ENCODE peak calls at places on chromosome 5, in five cellular contexts. One of them, this sample, is unnamed.

GRCh38 chr5:159971038-159971437 is 37.9 kb upstream of the TTC1 start:
- DNase-seq in NCI-H2107: no peak
- DNase-seq in GM12891: no peak
- DNase-seq in WERI-Rb-1: no peak
- DNase-seq in nephron progenitor cell: no peak
- DNase-seq in this sample: no peak

GRCh38 chr5:150051657-150052195 is 34.6 kb downstream of the CSF1R start:
- DNase-seq in NCI-H2107: no peak
- DNase-seq in GM12891: no peak
- DNase-seq in WERI-Rb-1: no peak
- DNase-seq in nephron progenitor cell: no peak
- DNase-seq in this sample: no peak

GRCh38 chr5:84249918-84250635 is 134.6 kb downstream of the EDIL3 start:
- DNase-seq in NCI-H2107: no peak
- DNase-seq in GM12891: no peak
- DNase-seq in WERI-Rb-1: peak
- DNase-seq in nephron progenitor cell: no peak
- DNase-seq in this sample: no peak

GRCh38 chr5:53256746-53257145 is 147.2 kb upstream of the MOCS2 start:
- DNase-seq in NCI-H2107: no peak
- DNase-seq in GM12891: no peak
- DNase-seq in WERI-Rb-1: no peak
- DNase-seq in nephron progenitor cell: no peak
- DNase-seq in this sample: no peak

GRCh38 chr5:29796018-29796417 is 1397.5 kb upstream of the CDH6 start:
- DNase-seq in NCI-H2107: no peak
- DNase-seq in GM12891: no peak
- DNase-seq in WERI-Rb-1: no peak
- DNase-seq in nephron progenitor cell: peak
- DNase-seq in this sample: no peak

GRCh38 chr5:123997354-123998215 is 485.6 kb downstream of the CSNK1G3 start:
- DNase-seq in NCI-H2107: no peak
- DNase-seq in GM12891: no peak
- DNase-seq in WERI-Rb-1: no peak
- DNase-seq in nephron progenitor cell: no peak
- DNase-seq in this sample: no peak

GRCh38 chr5:150645070-150645700 is 4.7 kb downstream of the SYNPO start:
- DNase-seq in NCI-H2107: no peak
- DNase-seq in GM12891: no peak
- DNase-seq in WERI-Rb-1: no peak
- DNase-seq in nephron progenitor cell: peak
- DNase-seq in this sample: no peak

GRCh38 chr5:16383544-16384057 is 82.0 kb downstream of the ZNF622 start:
- DNase-seq in NCI-H2107: no peak
- DNase-seq in GM12891: no peak
- DNase-seq in WERI-Rb-1: no peak
- DNase-seq in nephron progenitor cell: no peak
- DNase-seq in this sample: no peak

GRCh38 chr5:83104031-83104430 is 26.7 kb downstream of the XRCC4 start:
- DNase-seq in NCI-H2107: no peak
- DNase-seq in GM12891: no peak
- DNase-seq in WERI-Rb-1: no peak
- DNase-seq in nephron progenitor cell: no peak
- DNase-seq in this sample: no peak

GRCh38 chr5:174724484-174725260 is at the start of gene MSX2:
- DNase-seq in NCI-H2107: no peak
- DNase-seq in GM12891: no peak
- DNase-seq in WERI-Rb-1: no peak
- DNase-seq in nephron progenitor cell: peak
- DNase-seq in this sample: no peak

GRCh38 chr5:52825826-52826225 is 38.1 kb downstream of the ITGA1 start:
- DNase-seq in NCI-H2107: no peak
- DNase-seq in GM12891: no peak
- DNase-seq in WERI-Rb-1: no peak
- DNase-seq in nephron progenitor cell: no peak
- DNase-seq in this sample: no peak

GRCh38 chr5:81590498-81591384 is 160.2 kb downstream of the SSBP2 start:
- DNase-seq in NCI-H2107: peak
- DNase-seq in GM12891: no peak
- DNase-seq in WERI-Rb-1: no peak
- DNase-seq in nephron progenitor cell: no peak
- DNase-seq in this sample: no peak

GRCh38 chr5:1662559-1663043 is 137.0 kb downstream of the MRPL36 start:
- DNase-seq in NCI-H2107: no peak
- DNase-seq in GM12891: no peak
- DNase-seq in WERI-Rb-1: no peak
- DNase-seq in nephron progenitor cell: no peak
- DNase-seq in this sample: no peak

GRCh38 chr5:104661256-104661655 is 1098.7 kb upstream of the NUDT12 start:
- DNase-seq in NCI-H2107: no peak
- DNase-seq in GM12891: no peak
- DNase-seq in WERI-Rb-1: no peak
- DNase-seq in nephron progenitor cell: no peak
- DNase-seq in this sample: no peak

GRCh38 chr5:141674747-141675146 is 7.3 kb downstream of the ARAP3 start:
- DNase-seq in NCI-H2107: no peak
- DNase-seq in GM12891: no peak
- DNase-seq in WERI-Rb-1: no peak
- DNase-seq in nephron progenitor cell: no peak
- DNase-seq in this sample: no peak

GRCh38 chr5:109410389-109411174 is 808 bp upstream of the PJA2 start:
- DNase-seq in NCI-H2107: no peak
- DNase-seq in GM12891: no peak
- DNase-seq in WERI-Rb-1: peak
- DNase-seq in nephron progenitor cell: peak
- DNase-seq in this sample: no peak

GRCh38 chr5:139911425-139912120 is 116.0 kb downstream of the PSD2 start:
- DNase-seq in NCI-H2107: no peak
- DNase-seq in GM12891: no peak
- DNase-seq in WERI-Rb-1: no peak
- DNase-seq in nephron progenitor cell: no peak
- DNase-seq in this sample: no peak

GRCh38 chr5:14110680-14111079 is 32.5 kb upstream of the TRIO start:
- DNase-seq in NCI-H2107: no peak
- DNase-seq in GM12891: no peak
- DNase-seq in WERI-Rb-1: no peak
- DNase-seq in nephron progenitor cell: no peak
- DNase-seq in this sample: no peak

GRCh38 chr5:172910828-172911627 is 48.2 kb upstream of the RPL26L1 start:
- DNase-seq in NCI-H2107: no peak
- DNase-seq in GM12891: no peak
- DNase-seq in WERI-Rb-1: peak
- DNase-seq in nephron progenitor cell: no peak
- DNase-seq in this sample: peak

GRCh38 chr5:177128551-177128976 is 5.0 kb upstream of the NSD1 start:
- DNase-seq in NCI-H2107: no peak
- DNase-seq in GM12891: no peak
- DNase-seq in WERI-Rb-1: no peak
- DNase-seq in nephron progenitor cell: no peak
- DNase-seq in this sample: no peak

GRCh38 chr5:133228316-133228715 is 176.5 kb downstream of the HSPA4 start:
- DNase-seq in NCI-H2107: no peak
- DNase-seq in GM12891: no peak
- DNase-seq in WERI-Rb-1: no peak
- DNase-seq in nephron progenitor cell: no peak
- DNase-seq in this sample: no peak

GRCh38 chr5:171226096-171226495 is 83.0 kb upstream of the TLX3 start:
- DNase-seq in NCI-H2107: no peak
- DNase-seq in GM12891: no peak
- DNase-seq in WERI-Rb-1: no peak
- DNase-seq in nephron progenitor cell: no peak
- DNase-seq in this sample: no peak

GRCh38 chr5:8906303-8906967 is 639.4 kb downstream of the SEMA5A start:
- DNase-seq in NCI-H2107: no peak
- DNase-seq in GM12891: no peak
- DNase-seq in WERI-Rb-1: no peak
- DNase-seq in nephron progenitor cell: no peak
- DNase-seq in this sample: no peak

GRCh38 chr5:151406322-151406947 is 41.0 kb upstream of the SLC36A1 start:
- DNase-seq in NCI-H2107: no peak
- DNase-seq in GM12891: no peak
- DNase-seq in WERI-Rb-1: peak
- DNase-seq in nephron progenitor cell: no peak
- DNase-seq in this sample: no peak

GRCh38 chr5:124519396-124519795 is 227.0 kb downstream of the ZNF608 start:
- DNase-seq in NCI-H2107: no peak
- DNase-seq in GM12891: no peak
- DNase-seq in WERI-Rb-1: no peak
- DNase-seq in nephron progenitor cell: no peak
- DNase-seq in this sample: no peak

GRCh38 chr5:131252824-131253171 is 11.1 kb upstream of the CDC42SE2 start:
- DNase-seq in NCI-H2107: no peak
- DNase-seq in GM12891: no peak
- DNase-seq in WERI-Rb-1: no peak
- DNase-seq in nephron progenitor cell: no peak
- DNase-seq in this sample: no peak

GRCh38 chr5:78610163-78610583 is 38.4 kb downstream of the LHFPL2 start:
- DNase-seq in NCI-H2107: no peak
- DNase-seq in GM12891: no peak
- DNase-seq in WERI-Rb-1: no peak
- DNase-seq in nephron progenitor cell: no peak
- DNase-seq in this sample: no peak

GRCh38 chr5:40436535-40437237 is 243.0 kb upstream of the PTGER4 start:
- DNase-seq in NCI-H2107: no peak
- DNase-seq in GM12891: no peak
- DNase-seq in WERI-Rb-1: no peak
- DNase-seq in nephron progenitor cell: no peak
- DNase-seq in this sample: no peak

GRCh38 chr5:124025306-124025705 is 513.3 kb downstream of the CSNK1G3 start:
- DNase-seq in NCI-H2107: no peak
- DNase-seq in GM12891: no peak
- DNase-seq in WERI-Rb-1: peak
- DNase-seq in nephron progenitor cell: no peak
- DNase-seq in this sample: no peak

GRCh38 chr5:43017438-43017820 is 22.7 kb downstream of the ANXA2R start:
- DNase-seq in NCI-H2107: no peak
- DNase-seq in GM12891: no peak
- DNase-seq in WERI-Rb-1: no peak
- DNase-seq in nephron progenitor cell: no peak
- DNase-seq in this sample: no peak

GRCh38 chr5:96601811-96602244 is 60.3 kb upstream of the CAST start:
- DNase-seq in NCI-H2107: peak
- DNase-seq in GM12891: peak
- DNase-seq in WERI-Rb-1: peak
- DNase-seq in nephron progenitor cell: peak
- DNase-seq in this sample: peak

This sample was measured in GM19239.